ENCODE peak calls at places on chromosomes 5 and 9, in four cellular contexts. B is left ventricle myocardium inferior, N is A549, D is breast epithelium. M is an unnamed sample.

GRCh38 chr5:1329111-1329579 is 15.8 kb downstream of the CLPTM1L start:
- DNase-seq in B (no peak), N (no peak), D (peak), M (no peak)

GRCh38 chr5:101866473-101866872 is 429.6 kb downstream of the SLCO4C1 start:
- DNase-seq in B (no peak), N (no peak), D (no peak), M (no peak)

GRCh38 chr5:96734871-96735325 is 72.7 kb downstream of the CAST start:
- DNase-seq in B (no peak), N (no peak), D (no peak), M (no peak)

GRCh38 chr9:33133186-33133585 is 34.0 kb downstream of the B4GALT1 start:
- DNase-seq in B (no peak), N (no peak), D (no peak), M (no peak)

GRCh38 chr5:151315998-151316597 is 12.5 kb upstream of the SLC36A3 start:
- DNase-seq in B (peak), N (peak), D (peak), M (peak)

GRCh38 chr5:66814146-66814991 is 218.2 kb downstream of the MAST4 start:
- DNase-seq in B (no peak), N (peak), D (no peak), M (peak)

GRCh38 chr5:132465095-132465707 is 25.4 kb downstream of the IRF1 start:
- DNase-seq in B (no peak), N (no peak), D (no peak), M (no peak)

GRCh38 chr5:92147263-92147662 is 764.1 kb upstream of the ARRDC3 start:
- DNase-seq in B (no peak), N (no peak), D (no peak), M (no peak)

GRCh38 chr9:95494022-95494415 is 22.8 kb downstream of the PTCH1 start:
- DNase-seq in B (no peak), N (no peak), D (no peak), M (no peak)

GRCh38 chr9:36597412-36598178 is 24.9 kb downstream of the MELK start:
- DNase-seq in B (no peak), N (peak), D (no peak), M (no peak)
- TF ChIP-seq CTCF in B (peak), N (peak), D (no peak), M (peak)

DNA sequence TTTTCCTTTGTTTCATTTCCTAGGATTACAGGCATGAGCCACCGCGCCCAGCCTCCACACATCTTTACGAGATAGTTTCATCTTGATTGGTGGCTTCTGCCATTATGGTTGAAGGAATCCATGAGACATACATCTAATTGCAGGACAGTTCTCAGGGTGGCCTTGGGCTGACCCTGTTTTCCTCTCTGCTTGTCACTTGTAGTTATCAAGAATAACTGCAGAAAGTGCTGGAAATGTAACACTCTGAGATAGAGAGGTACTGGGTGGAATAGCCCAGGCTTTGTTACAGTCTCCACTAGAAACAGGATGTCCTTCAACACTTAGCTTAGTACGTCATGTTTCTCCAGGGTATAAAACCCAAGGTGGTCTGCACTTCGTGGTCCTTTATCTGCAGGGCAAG is 10.7 kb downstream of the UGT3A2 start:
- DNase-seq in B (no peak), N (no peak), D (no peak), M (no peak)
- TF ChIP-seq CTCF in B (no peak), N (no peak), D (no peak), M (no peak)

DNA sequence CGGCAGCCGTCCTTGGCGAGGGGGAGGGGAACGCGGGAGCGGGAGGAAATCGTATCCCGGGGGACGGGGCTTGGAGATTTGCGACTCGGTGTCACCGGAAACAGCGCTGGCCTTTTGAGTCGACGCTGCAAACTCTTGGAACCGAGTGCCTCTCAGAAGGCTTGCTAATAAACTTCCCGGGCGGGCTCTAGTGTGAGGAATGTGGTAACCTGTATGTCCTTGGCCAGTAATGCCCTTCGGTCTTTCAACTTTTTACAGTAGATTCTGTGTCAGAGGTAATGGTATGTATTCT is 82.7 kb downstream of the PTPDC1 start:
- DNase-seq in B (no peak), N (no peak), D (no peak), M (no peak)
- TF ChIP-seq CTCF in B (no peak), N (no peak), D (no peak), M (no peak)

GRCh38 chr5:56818409-56819026 is 3.2 kb downstream of the MAP3K1 start:
- DNase-seq in B (no peak), N (no peak), D (no peak), M (no peak)
- TF ChIP-seq CTCF in B (no peak), N (peak), D (no peak), M (no peak)

GRCh38 chr9:110427497-110428104 is 89.9 kb upstream of the TXNDC8 start:
- DNase-seq in B (peak), N (peak), D (no peak), M (peak)
- TF ChIP-seq CTCF in B (peak), N (peak), D (no peak), M (peak)

GRCh38 chr5:25544652-25545249 is 900.0 kb upstream of the CDH10 start:
- DNase-seq in B (no peak), N (peak), D (no peak), M (peak)
- TF ChIP-seq CTCF in B (peak), N (peak), D (no peak), M (no peak)

DNA sequence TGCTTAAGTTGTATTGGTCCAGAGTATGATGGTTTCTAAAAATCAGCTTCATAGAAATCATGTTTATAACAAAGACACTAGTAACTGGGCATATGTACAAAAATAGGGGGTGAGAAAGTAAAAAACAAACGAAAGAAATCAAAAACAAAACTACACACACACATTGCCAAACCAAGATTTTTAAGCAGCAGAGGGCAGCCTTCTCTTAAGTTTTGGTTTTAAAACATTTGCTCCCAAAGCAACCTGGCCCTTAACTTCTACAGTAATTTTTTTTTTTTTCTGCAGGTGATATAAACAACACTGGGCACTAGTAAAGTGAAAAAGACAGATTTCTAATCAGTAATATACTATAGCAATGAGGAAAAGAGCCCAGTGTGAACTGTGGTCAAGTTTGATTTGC is 13.5 kb upstream of the GAPT start:
- DNase-seq in B (no peak), N (no peak), D (no peak), M (no peak)
- TF ChIP-seq CTCF in B (peak), N (peak), D (no peak), M (no peak)

GRCh38 chr9:19102631-19103345 is at the start of gene HAUS6:
- DNase-seq in B (peak), N (peak), D (peak), M (peak)
- TF ChIP-seq CTCF in B (peak), N (no peak), D (peak), M (peak)

GRCh38 chr5:38556115-38556598 is 289 bp downstream of the LIFR start:
- DNase-seq in B (peak), N (peak), D (no peak), M (no peak)

GRCh38 chr5:38556599-38557308 is at the start of gene LIFR:
- DNase-seq in B (peak), N (peak), D (peak), M (peak)

GRCh38 chr5:38557792-38558191 is 1.3 kb upstream of the LIFR start:
- DNase-seq in B (no peak), N (no peak), D (no peak), M (no peak)

GRCh38 chr5:38555354-38556114 is 912 bp downstream of the LIFR start:
- DNase-seq in B (no peak), N (no peak), D (no peak), M (no peak)

DNA sequence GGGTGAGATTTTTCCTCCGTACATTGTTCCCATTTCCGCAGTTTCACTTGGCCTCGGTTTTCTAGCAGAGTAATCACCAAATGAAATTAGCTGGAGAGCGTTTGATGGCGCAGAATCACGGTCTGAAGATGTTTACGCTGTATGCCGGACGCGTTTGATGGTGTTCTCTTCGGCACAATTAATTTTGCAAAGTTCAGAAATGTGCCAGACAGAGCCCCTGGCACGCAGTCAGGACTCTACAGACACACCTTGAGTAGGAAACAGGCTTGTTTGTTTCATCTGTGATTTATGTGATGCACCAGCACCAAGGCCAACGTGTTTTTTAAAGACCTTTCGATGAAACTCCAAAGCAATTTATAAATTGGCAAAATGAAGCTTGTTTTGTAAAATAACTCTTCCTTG is 864 bp upstream of the LIFR start:
- DNase-seq in B (no peak), N (no peak), D (no peak), M (no peak)
- TF ChIP-seq CTCF in B (no peak), N (no peak), D (no peak), M (no peak)

GRCh38 chr9:13485068-13485596 is 205.6 kb upstream of the MPDZ start:
- DNase-seq in B (peak), N (no peak), D (no peak), M (no peak)
- TF ChIP-seq CTCF in B (peak), N (no peak), D (peak), M (no peak)

M was measured in Calu3.